ENCODE peak calls at places on chromosomes 2 and 18, in four cellular contexts. G is PC-3, L is body of pancreas, U is mucosa of descending colon. M is an unnamed sample. For H3K9me3, the result is how much of the 10 kb centered on the place peaks cover.

GRCh38 chr18:8747440-8747937 is 42.1 kb downstream of the MTCL1 start:
- DNase-seq in L (no peak), G (peak), U (no peak), M (no peak)

GRCh38 chr2:112879491-112880041 is 31.4 kb upstream of the IL37 start:
- DNase-seq in G (no peak), U (peak), L (no peak), M (no peak)

GRCh38 chr18:46297621-46298020 is 193.4 kb downstream of the HAUS1 start:
- DNase-seq in L (no peak), G (no peak), U (no peak), M (no peak)

GRCh38 chr2:37630298-37630697 is 41.1 kb downstream of the CDC42EP3 start:
- DNase-seq in L (no peak), G (no peak), U (no peak), M (no peak)

GRCh38 chr2:2229898-2230817 is 100.9 kb downstream of the MYT1L start:
- DNase-seq in G (peak), L (peak), U (no peak), M (no peak)

GRCh38 chr2:156589381-156590079 is 153.4 kb downstream of the GPD2 start:
- DNase-seq in G (peak), U (no peak), L (peak), M (peak)

GRCh38 chr2:233917146-233917545 is at the start of gene TRPM8:
- DNase-seq in G (no peak), U (no peak), L (no peak), M (peak)

GRCh38 chr2:48448274-48449061 is 81.5 kb upstream of the STON1 start:
- DNase-seq in L (no peak), G (peak), U (no peak), M (no peak)

GRCh38 chr2:236627193-236627592 is 57.6 kb downstream of the ACKR3 start:
- DNase-seq in L (no peak), U (no peak), G (no peak), M (no peak)

GRCh38 chr2:218959141-218959731 is at the start of gene CDK5R2:
- DNase-seq in G (peak), U (peak), L (peak), M (peak)

GRCh38 chr2:47035615-47036488 is 119.3 kb downstream of the STPG4 start:
- DNase-seq in G (no peak), L (no peak), U (peak), M (peak)

GRCh38 chr2:38074047-38074774 is 1.7 kb downstream of the CYP1B1 start:
- DNase-seq in L (no peak), U (peak), G (peak), M (no peak)

GRCh38 chr2:48312126-48312525 is 217.8 kb upstream of the STON1 start:
- DNase-seq in G (peak), U (no peak), L (no peak), M (no peak)

GRCh38 chr2:47249427-47249826 is 94.3 kb upstream of the STPG4 start:
- DNase-seq in L (no peak), U (no peak), G (peak), M (no peak)

GRCh38 chr2:36597532-36598377 is at the start of gene FEZ2:
- DNase-seq in G (peak), L (peak), U (peak), M (peak)

GRCh38 chr2:64595397-64596160 is 58.1 kb downstream of the SERTAD2 start:
- DNase-seq in G (peak), L (no peak), U (no peak), M (peak)

GRCh38 chr2:239128706-239129105 is 272.1 kb downstream of the HDAC4 start:
- DNase-seq in L (no peak), U (peak), G (no peak), M (no peak)

GRCh38 chr2:72386288-72386687 is 238.6 kb upstream of the CYP26B1 start:
- DNase-seq in U (no peak), L (no peak), G (no peak), M (no peak)

GRCh38 chr2:89823556-89823955 is 1132.1 kb downstream of the RPIA start:
- DNase-seq in U (no peak), L (no peak), G (no peak), M (no peak)

GRCh38 chr2:89829828-89830227 is 1138.4 kb downstream of the RPIA start:
- DNase-seq in G (no peak), L (no peak), U (no peak), M (no peak)

GRCh38 chr2:89821455-89821945 is 1130.0 kb downstream of the RPIA start:
- DNase-seq in L (no peak), G (no peak), U (no peak), M (no peak)

GRCh38 chr2:89820248-89820647 is 1128.8 kb downstream of the RPIA start:
- DNase-seq in L (no peak), U (no peak), G (no peak), M (no peak)

DNA sequence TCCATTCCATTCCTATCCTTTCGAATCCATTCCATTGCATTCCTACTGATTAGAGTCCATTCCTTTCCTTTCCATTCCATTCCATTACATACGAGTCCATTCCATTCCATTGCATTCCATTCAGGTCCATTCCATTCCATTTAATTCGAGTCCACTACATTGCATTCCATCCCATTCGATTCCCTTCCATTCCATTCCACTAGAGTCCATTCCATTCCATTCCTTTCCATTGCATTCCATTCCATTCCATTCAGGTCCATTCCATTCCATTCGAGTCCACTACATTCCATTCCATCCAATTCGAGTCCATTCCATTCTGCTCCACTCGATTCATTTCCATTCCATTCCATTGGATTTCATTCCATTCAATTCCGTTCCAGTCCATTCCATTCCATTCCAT is 1133.6 kb downstream of the RPIA start:
- DNase-seq in U (no peak), G (no peak), L (no peak), M (no peak)
- H3K9me3 ChIP-seq in U (under half), G (under half), L (under half), M (under half)

GRCh38 chr2:174779361-174779928 is 15.2 kb upstream of the CHRNA1 start:
- DNase-seq in U (no peak), G (no peak), L (no peak), M (no peak)
- H3K4me3 ChIP-seq in U (no peak), G (no peak), L (no peak), M (no peak)

GRCh38 chr2:34188464-34188863 is 589.4 kb upstream of the FAM98A start:
- DNase-seq in G (no peak), U (no peak), L (no peak), M (no peak)

DNA sequence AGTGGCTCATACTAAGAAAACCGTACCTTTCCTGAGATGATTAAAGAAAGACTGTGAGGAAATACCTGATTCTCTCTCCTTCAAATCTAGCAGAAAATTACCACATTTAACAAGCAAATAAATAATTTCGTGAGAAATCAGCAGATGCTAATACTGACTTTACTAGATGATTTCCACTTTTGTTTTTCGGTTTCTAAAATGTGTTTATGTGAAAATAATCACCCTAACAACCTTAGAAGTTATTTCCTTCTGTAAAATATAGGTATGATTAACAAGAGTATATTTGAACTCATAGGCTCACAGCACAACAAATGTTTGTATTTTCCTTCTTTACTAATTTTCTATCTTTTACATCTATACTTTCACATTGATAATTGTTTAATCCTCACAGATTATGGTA is 594.1 kb upstream of the FAM98A start:
- DNase-seq in U (no peak), L (no peak), G (no peak), M (no peak)
- H3K9me3 ChIP-seq in U (under half), L (under half), G (under half), M (under half)

GRCh38 chr18:70295633-70296188 is 6.9 kb downstream of the SOCS6 start:
- DNase-seq in U (no peak), L (no peak), G (no peak), M (no peak)
- H3K4me3 ChIP-seq in U (no peak), L (no peak), G (no peak), M (no peak)

GRCh38 chr2:31694444-31694843 is 113.7 kb upstream of the SRD5A2 start:
- DNase-seq in U (no peak), L (no peak), G (peak), M (no peak)
- H3K9me3 ChIP-seq in U (half or more), L (under half), G (under half), M (under half)

GRCh38 chr18:54090856-54091255 is 133.6 kb downstream of the MBD2 start:
- DNase-seq in L (no peak), U (no peak), G (no peak), M (no peak)

GRCh38 chr18:54089749-54090459 is 134.6 kb downstream of the MBD2 start:
- DNase-seq in G (no peak), L (no peak), U (no peak), M (no peak)

GRCh38 chr18:54080854-54081253 is 143.6 kb downstream of the MBD2 start:
- DNase-seq in U (no peak), G (peak), L (no peak), M (no peak)

GRCh38 chr18:54086863-54087262 is 137.6 kb downstream of the MBD2 start:
- DNase-seq in G (no peak), U (no peak), L (no peak), M (no peak)

DNA sequence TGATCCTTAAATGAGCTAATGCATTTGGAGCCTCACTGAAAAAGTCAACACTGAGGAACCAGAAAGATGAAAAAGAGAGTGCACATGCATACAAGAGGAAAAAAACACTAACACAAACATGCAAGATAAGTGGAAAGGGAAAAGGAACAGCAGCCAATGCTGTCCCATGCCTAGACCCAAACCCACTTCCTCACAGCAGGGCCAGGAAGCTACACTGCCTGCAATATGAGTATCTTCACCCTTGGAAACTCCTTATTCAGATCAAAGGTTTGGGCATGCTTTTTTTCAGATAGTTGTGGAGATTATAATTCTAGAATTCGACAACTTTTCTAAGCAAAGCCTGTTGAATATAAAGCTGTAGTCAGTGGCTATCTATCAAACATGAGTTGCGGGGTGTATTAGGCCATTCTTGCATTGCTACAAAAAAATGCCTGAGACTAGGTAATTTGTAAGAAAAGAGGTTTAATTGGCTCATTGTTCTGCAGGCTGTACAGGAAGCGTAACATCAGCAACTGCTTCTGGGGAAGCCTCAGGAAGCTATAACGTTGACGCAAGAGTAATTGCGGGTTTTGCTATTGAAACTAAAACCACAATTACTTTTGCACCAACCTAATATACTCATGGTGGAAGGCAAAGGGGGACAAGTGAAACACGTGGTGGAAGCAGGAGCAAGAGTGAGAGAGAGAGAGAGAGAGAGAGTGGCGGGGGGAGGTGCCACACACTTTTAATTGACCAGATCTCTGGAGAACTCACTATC is 138.2 kb downstream of the MBD2 start:
- DNase-seq in L (no peak), G (no peak), U (no peak), M (no peak)
- H3K4me3 ChIP-seq in L (no peak), G (no peak), U (no peak), M (no peak)

M was measured in HAP-1.